ENCODE peak calls at places on chromosomes 6 and 20, in nine cellular contexts. O is suprapubic skin, D is ovary, R is left lung, M is A549, E is HCT116, B is tibial nerve, L is choroid plexus epithelial cell, Y is OCI-LY7. N is an unnamed sample.

GRCh38 chr6:39558079-39558478 is 167.1 kb downstream of the KIF6 start:
- DNase-seq in R (no peak), L (no peak), O (no peak), E (no peak), B (no peak), Y (no peak), M (no peak), D (no peak), N (no peak)

GRCh38 chr6:169936355-169936975 is 185.0 kb downstream of the ERMARD start:
- DNase-seq in M (no peak), B (no peak), Y (no peak), O (no peak), R (no peak), D (no peak), L (no peak), E (no peak), N (no peak)

GRCh38 chr20:31308535-31309162 is at the start of gene DEFB116:
- DNase-seq in B (no peak), L (no peak), D (no peak), R (no peak), O (no peak), Y (no peak), E (no peak), M (no peak), N (no peak)

GRCh38 chr6:146587448-146587847 is 11.3 kb upstream of the ADGB start:
- DNase-seq in E (no peak), L (no peak), R (no peak), Y (no peak), M (no peak), O (no peak), D (no peak), B (no peak), N (no peak)

GRCh38 chr20:63273635-63274380 is 1.2 kb downstream of the ARFGAP1 start:
- DNase-seq in L (peak), E (no peak), R (peak), O (no peak), M (peak), Y (no peak), B (no peak), D (no peak), N (no peak)

GRCh38 chr6:106569444-106569843 is 59.9 kb downstream of the RTN4IP1 start:
- DNase-seq in L (no peak), O (no peak), R (no peak), Y (no peak), B (no peak), M (no peak), E (no peak), D (no peak), N (no peak)

GRCh38 chr6:43211960-43212359 is 17.3 kb downstream of the DNPH1 start:
- DNase-seq in B (no peak), L (no peak), D (no peak), O (no peak), E (no peak), M (no peak), Y (no peak), R (no peak), N (no peak)

GRCh38 chr6:7684076-7684475 is 41.8 kb upstream of the BMP6 start:
- DNase-seq in R (no peak), Y (no peak), B (no peak), D (no peak), O (no peak), M (no peak), E (no peak), L (no peak), N (no peak)

GRCh38 chr6:116761779-116762178 is 3.7 kb downstream of the FAM162B start:
- DNase-seq in E (no peak), L (no peak), O (no peak), M (no peak), B (no peak), D (no peak), Y (no peak), R (no peak), N (no peak)

GRCh38 chr6:138757131-138757530 is 16.4 kb upstream of the CCDC28A start:
- DNase-seq in M (no peak), E (no peak), Y (no peak), B (no peak), D (no peak), L (peak), R (no peak), O (no peak), N (no peak)

GRCh38 chr20:52379723-52380336 is 188.3 kb upstream of the ZFP64 start:
- DNase-seq in D (peak), Y (peak), L (peak), E (no peak), O (no peak), R (peak), B (peak), M (peak), N (no peak)

GRCh38 chr20:22555791-22556564 is 28.4 kb downstream of the FOXA2 start:
- DNase-seq in Y (no peak), B (no peak), R (no peak), E (no peak), M (no peak), O (no peak), L (no peak), D (no peak), N (no peak)

GRCh38 chr20:50226093-50226974 is 35.7 kb downstream of the CEBPB start:
- DNase-seq in Y (no peak), R (peak), O (peak), M (no peak), E (no peak), L (peak), B (peak), D (peak), N (no peak)

GRCh38 chr6:69974193-69974592 is 107.8 kb downstream of the COL19A1 start:
- DNase-seq in E (no peak), B (no peak), M (peak), Y (no peak), O (no peak), R (no peak), D (no peak), L (peak), N (no peak)

GRCh38 chr20:50632236-50632635 is 59.1 kb downstream of the RIPOR3 start:
- DNase-seq in M (no peak), B (no peak), E (no peak), O (no peak), D (no peak), Y (no peak), R (no peak), L (no peak), N (no peak)

GRCh38 chr20:23267909-23268308 is 82.7 kb upstream of the NXT1 start:
- DNase-seq in O (no peak), L (no peak), D (no peak), Y (no peak), E (no peak), M (no peak), R (no peak), B (no peak), N (no peak)

GRCh38 chr6:157980288-157981131 is 1.2 kb upstream of the SYNJ2 start:
- DNase-seq in M (no peak), B (no peak), O (no peak), E (no peak), R (no peak), D (no peak), L (no peak), Y (no peak), N (peak)

GRCh38 chr20:48651960-48652359 is 175.8 kb downstream of the PREX1 start:
- DNase-seq in B (no peak), R (no peak), D (no peak), E (no peak), L (no peak), O (no peak), M (no peak), Y (no peak), N (no peak)

GRCh38 chr6:3139090-3139903 is 18.0 kb downstream of the TUBB2A start:
- DNase-seq in B (peak), E (no peak), R (no peak), L (peak), Y (peak), O (peak), M (peak), D (no peak), N (no peak)

GRCh38 chr6:128238248-128238647 is 282.2 kb downstream of the PTPRK start:
- DNase-seq in D (no peak), O (no peak), L (no peak), B (no peak), Y (no peak), M (no peak), E (no peak), R (no peak), N (no peak)

GRCh38 chr6:159718634-159719033 is 8.7 kb upstream of the WTAP start:
- DNase-seq in L (no peak), M (no peak), E (no peak), D (no peak), B (no peak), O (no peak), Y (no peak), R (no peak), N (no peak)

GRCh38 chr20:60804240-60804917 is 447.7 kb upstream of the CDH4 start:
- DNase-seq in Y (no peak), M (no peak), D (no peak), E (no peak), O (no peak), B (no peak), R (no peak), L (no peak), N (no peak)

GRCh38 chr6:39892490-39893129 is 41.7 kb downstream of the MOCS1 start:
- DNase-seq in Y (peak), B (peak), E (peak), O (no peak), D (peak), R (peak), M (peak), L (peak), N (no peak)

GRCh38 chr6:154247119-154247814 is 109.3 kb downstream of the IPCEF1 start:
- DNase-seq in M (no peak), O (no peak), E (no peak), D (no peak), R (no peak), L (peak), B (no peak), Y (no peak), N (no peak)

GRCh38 chr6:25122001-25122400 is 157.2 kb upstream of the CARMIL1 start:
- DNase-seq in M (no peak), L (peak), E (no peak), O (peak), D (peak), B (no peak), R (no peak), Y (no peak), N (no peak)

GRCh38 chr20:63293866-63294535 is 1.0 kb downstream of the COL20A1 start:
- DNase-seq in L (no peak), E (no peak), Y (no peak), O (no peak), R (peak), M (no peak), B (no peak), D (no peak), N (no peak)

GRCh38 chr6:36340671-36341454 is 4.2 kb upstream of the BNIP5 start:
- DNase-seq in B (peak), L (peak), D (peak), E (peak), M (peak), R (peak), Y (peak), O (peak), N (no peak)

GRCh38 chr6:149093643-149094042 is 223.9 kb upstream of the TAB2 start:
- DNase-seq in O (no peak), D (no peak), M (no peak), B (no peak), L (peak), E (no peak), Y (no peak), R (no peak), N (no peak)

GRCh38 chr20:4289875-4290274 is 274.5 kb upstream of the RNF24 start:
- DNase-seq in R (no peak), D (no peak), O (no peak), E (peak), M (peak), L (no peak), B (no peak), Y (no peak), N (no peak)
- TF ChIP-seq CTCF in R (no peak), D (no peak), O (no peak), E (peak), M (peak), L (peak), B (no peak), Y (peak), N (no peak)

GRCh38 chr20:12564982-12565381 is 443.8 kb upstream of the SPTLC3 start:
- DNase-seq in L (no peak), Y (no peak), M (no peak), B (no peak), D (no peak), O (no peak), E (no peak), R (no peak), N (no peak)

GRCh38 chr20:12566596-12566995 is 442.2 kb upstream of the SPTLC3 start:
- DNase-seq in L (no peak), R (no peak), O (no peak), Y (no peak), B (no peak), D (no peak), M (no peak), E (no peak), N (no peak)

GRCh38 chr20:12575352-12576095 is 433.2 kb upstream of the SPTLC3 start:
- DNase-seq in M (no peak), R (no peak), O (no peak), Y (no peak), L (peak), E (no peak), B (peak), D (peak), N (peak)

GRCh38 chr20:12573428-12573827 is 435.3 kb upstream of the SPTLC3 start:
- DNase-seq in O (no peak), E (no peak), M (no peak), L (no peak), R (no peak), B (no peak), D (no peak), Y (no peak), N (no peak)

DNA sequence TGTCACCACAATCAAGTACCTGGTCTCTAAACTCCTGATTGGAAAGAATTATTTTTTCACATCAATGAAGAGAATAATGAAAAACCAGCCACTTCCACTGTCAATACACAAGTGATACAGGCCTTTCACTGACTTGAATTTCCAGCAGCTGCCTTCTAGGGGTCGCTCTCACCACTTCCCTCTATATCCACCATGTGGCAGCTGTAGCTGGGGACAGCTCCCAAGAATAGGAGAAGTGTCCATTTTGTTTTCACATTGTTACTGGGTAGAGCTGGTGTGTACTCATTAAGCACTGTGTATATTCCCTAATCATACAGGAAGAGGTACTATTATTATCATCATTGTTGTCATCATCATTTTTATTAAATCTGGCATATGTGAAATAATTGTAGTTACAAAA is 438.4 kb upstream of the SPTLC3 start:
- DNase-seq in M (peak), Y (peak), B (no peak), D (no peak), L (peak), O (no peak), R (no peak), E (no peak), N (no peak)
- TF ChIP-seq CTCF in M (peak), Y (peak), B (no peak), D (no peak), L (peak), O (no peak), R (no peak), E (peak), N (no peak)

GRCh38 chr20:55052464-55052863 is 577.1 kb downstream of the DOK5 start:
- DNase-seq in L (no peak), O (no peak), B (no peak), R (no peak), M (no peak), Y (no peak), D (no peak), E (no peak), N (no peak)

GRCh38 chr20:55054443-55054842 is 579.0 kb downstream of the DOK5 start:
- DNase-seq in D (no peak), B (no peak), E (no peak), M (no peak), L (no peak), O (no peak), Y (no peak), R (no peak), N (no peak)

GRCh38 chr20:55053389-55053788 is 578.0 kb downstream of the DOK5 start:
- DNase-seq in O (no peak), L (no peak), M (no peak), B (no peak), R (no peak), Y (no peak), D (no peak), E (no peak), N (no peak)

GRCh38 chr20:55058938-55059337 is 583.5 kb downstream of the DOK5 start:
- DNase-seq in L (no peak), R (no peak), Y (no peak), D (no peak), O (no peak), M (no peak), B (no peak), E (no peak), N (no peak)

GRCh38 chr20:55057779-55058415 is 582.5 kb downstream of the DOK5 start:
- DNase-seq in E (no peak), O (no peak), L (no peak), D (no peak), Y (no peak), B (no peak), R (no peak), M (no peak), N (no peak)
- TF ChIP-seq CTCF in E (no peak), O (no peak), L (no peak), D (no peak), Y (peak), B (no peak), R (no peak), M (no peak), N (no peak)

GRCh38 chr6:13554929-13555333 is 19.5 kb upstream of the SIRT5 start:
- DNase-seq in B (no peak), R (no peak), E (no peak), M (no peak), L (peak), D (peak), Y (no peak), O (no peak), N (no peak)
- TF ChIP-seq CTCF in B (no peak), R (no peak), E (no peak), M (no peak), L (no peak), D (no peak), Y (no peak), O (no peak), N (no peak)

GRCh38 chr6:42199106-42199981 is 4.6 kb upstream of the GUCA1B start:
- DNase-seq in E (no peak), D (no peak), B (no peak), O (no peak), L (peak), M (peak), R (no peak), Y (no peak), N (no peak)

GRCh38 chr6:42200035-42200434 is 5.3 kb upstream of the GUCA1B start:
- DNase-seq in D (no peak), E (no peak), R (no peak), M (peak), L (peak), O (no peak), B (no peak), Y (no peak), N (no peak)

GRCh38 chr6:42204768-42205282 is 10.1 kb upstream of the GUCA1B start:
- DNase-seq in B (no peak), Y (no peak), O (no peak), L (no peak), R (no peak), D (no peak), E (no peak), M (no peak), N (no peak)

GRCh38 chr6:42201382-42201781 is 6.6 kb upstream of the GUCA1B start:
- DNase-seq in E (no peak), M (no peak), B (no peak), O (no peak), Y (no peak), D (no peak), L (no peak), R (no peak), N (no peak)

DNA sequence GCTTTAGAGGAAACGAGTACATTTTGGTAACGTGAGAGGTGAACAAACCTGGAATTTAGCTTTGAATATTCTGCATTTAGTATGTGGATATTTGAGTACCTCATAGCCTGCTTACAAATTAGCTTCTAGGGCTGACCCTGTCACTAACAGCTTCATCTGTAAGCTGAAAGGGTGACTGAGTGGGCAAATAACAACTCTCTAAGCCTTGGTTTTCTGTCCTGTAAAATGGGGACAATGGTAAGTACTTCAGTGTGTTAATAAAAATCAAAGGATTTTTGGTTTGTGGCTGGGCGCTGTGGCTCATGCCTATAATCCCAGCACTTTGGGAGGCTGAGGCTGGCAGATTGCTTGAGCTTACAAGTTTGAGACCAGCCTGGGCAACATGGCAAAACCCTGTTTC is 8.5 kb upstream of the GUCA1B start:
- DNase-seq in M (no peak), D (no peak), R (no peak), O (no peak), L (no peak), Y (no peak), E (no peak), B (no peak), N (no peak)
- TF ChIP-seq CTCF in M (no peak), D (no peak), R (no peak), O (no peak), L (no peak), Y (no peak), E (no peak), B (no peak), N (no peak)

DNA sequence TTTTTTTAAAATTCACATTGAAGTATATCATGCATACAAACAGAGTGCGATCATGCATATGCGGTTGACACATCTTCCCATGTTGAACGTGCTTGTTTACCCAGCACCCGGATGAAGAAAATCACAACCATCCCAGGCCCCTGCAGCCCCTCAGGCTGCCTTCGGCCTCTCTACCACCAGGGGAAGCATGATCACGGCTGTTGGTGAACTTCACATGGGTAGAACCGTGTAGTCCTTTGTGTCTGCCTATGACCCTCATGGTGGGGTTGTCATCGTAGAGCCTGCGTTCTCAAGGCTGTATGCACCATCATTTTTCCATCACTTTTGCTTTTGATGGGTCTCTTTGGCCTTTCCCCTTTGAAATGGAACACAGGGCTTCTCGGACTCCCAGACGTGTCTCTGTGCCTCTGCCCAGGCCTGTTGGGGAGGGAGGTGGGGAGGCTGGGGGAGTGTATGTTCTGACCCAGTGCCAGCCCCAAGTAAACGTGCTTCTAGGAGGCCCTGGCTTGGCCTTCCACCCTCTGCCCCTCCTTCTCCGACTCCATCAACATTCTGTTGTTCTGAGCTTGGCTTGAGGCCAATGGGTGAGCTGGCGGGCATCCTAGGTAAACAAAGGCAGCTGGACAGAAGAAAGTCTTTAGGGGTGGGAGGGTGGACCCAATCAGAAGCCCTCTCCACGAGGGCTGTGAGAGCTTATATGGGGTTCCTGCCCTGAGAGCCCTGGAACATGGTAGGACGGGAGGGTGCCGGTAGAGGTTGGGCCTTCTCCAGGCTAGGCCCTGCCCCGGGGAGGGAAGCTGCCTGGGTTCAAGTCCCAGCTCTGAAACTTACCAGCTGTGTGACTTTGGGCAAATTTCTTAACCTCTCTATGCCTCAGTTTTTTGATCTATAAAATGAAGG is 39.7 kb downstream of the TGM2 start:
- DNase-seq in R (no peak), Y (no peak), D (peak), M (peak), E (no peak), B (peak), O (no peak), L (peak), N (no peak)
- TF ChIP-seq CTCF in R (no peak), Y (no peak), D (no peak), M (no peak), E (peak), B (no peak), O (no peak), L (no peak), N (no peak)

N was measured in esophagus squamous epithelium.